ENCODE peak calls at places on chromosomes 2 and 18, in ten cellular contexts. B is A549; P is M059J; X is activated CD4-positive, alpha-beta T cell treated with anti-CD3 and anti-CD28 coated beads, Interleukin-2, amount 50 U/mL, for 24 hours; F is NCI-H2081; O is mesendoderm; N is ureter; E is activated effector memory CD4-positive, alpha-beta T cell treated with anti-CD3 and anti-CD28 coated beads, Interleukin-2, amount 50 U/mL, for 16 hours; U is NCI-H2029; H is frontal cortex. I is an unnamed sample.

GRCh38 chr18:48801728-48802542 is 148.8 kb downstream of the SMAD7 start:
- DNase-seq in B (no peak), P (no peak), X (no peak), F (no peak), O (no peak), N (peak), E (peak), U (no peak), H (no peak), I (no peak)

GRCh38 chr2:238573916-238574315 is 147.2 kb downstream of the ASB1 start:
- DNase-seq in B (no peak), P (no peak), X (no peak), F (no peak), O (no peak), N (no peak), E (no peak), U (no peak), H (no peak), I (no peak)

GRCh38 chr2:9896216-9896615 is 52.9 kb downstream of the TAF1B start:
- DNase-seq in B (no peak), P (no peak), X (no peak), F (no peak), O (peak), N (no peak), E (no peak), U (no peak), H (no peak), I (peak)

GRCh38 chr2:31193066-31193396 is 24.3 kb downstream of the CAPN14 start:
- DNase-seq in B (no peak), P (no peak), X (no peak), F (no peak), O (peak), N (peak), E (no peak), U (no peak), H (no peak), I (peak)

GRCh38 chr2:102604754-102605153 is 14.6 kb upstream of the SLC9A2 start:
- DNase-seq in B (no peak), P (no peak), X (no peak), F (no peak), O (peak), N (no peak), E (no peak), U (no peak), H (no peak), I (peak)

GRCh38 chr2:54931473-54931872 is 118.8 kb downstream of the RTN4 start:
- DNase-seq in B (no peak), P (no peak), X (no peak), F (no peak), O (no peak), N (no peak), E (no peak), U (no peak), H (no peak), I (no peak)

GRCh38 chr2:37324786-37325624 is at the start of gene PRKD3:
- DNase-seq in B (peak), P (peak), X (peak), F (peak), O (peak), N (peak), E (peak), U (peak), H (peak), I (no peak)

GRCh38 chr2:1975060-1975459 is 230.7 kb upstream of the PXDN start:
- DNase-seq in B (no peak), P (no peak), X (no peak), F (no peak), O (no peak), N (no peak), E (no peak), U (no peak), H (no peak), I (no peak)

GRCh38 chr2:10835052-10835970 is 22.7 kb upstream of the PDIA6 start:
- DNase-seq in B (peak), P (peak), X (peak), F (peak), O (peak), N (peak), E (peak), U (peak), H (no peak), I (peak)

GRCh38 chr2:177667626-177668025 is 275.1 kb downstream of the AGPS start:
- DNase-seq in B (no peak), P (peak), X (no peak), F (no peak), O (peak), N (no peak), E (no peak), U (peak), H (no peak), I (no peak)

GRCh38 chr18:22185723-22186386 is 16.5 kb downstream of the GATA6 start:
- DNase-seq in B (no peak), P (no peak), X (no peak), F (peak), O (no peak), N (no peak), E (no peak), U (peak), H (no peak), I (no peak)

GRCh38 chr18:35949903-35950627 is 22.4 kb upstream of the RMP24 start:
- DNase-seq in B (peak), P (peak), X (peak), F (peak), O (peak), N (peak), E (peak), U (peak), H (peak), I (peak)

GRCh38 chr2:49241506-49241905 is 87.2 kb upstream of the FSHR start:
- DNase-seq in B (no peak), P (no peak), X (no peak), F (no peak), O (no peak), N (no peak), E (no peak), U (no peak), H (no peak), I (no peak)

GRCh38 chr2:226652983-226653765 is 146.4 kb downstream of the IRS1 start:
- DNase-seq in B (no peak), P (peak), X (no peak), F (no peak), O (no peak), N (no peak), E (no peak), U (no peak), H (no peak), I (no peak)

GRCh38 chr2:235055891-235056516 is 104.2 kb downstream of the SH3BP4 start:
- DNase-seq in B (peak), P (peak), X (no peak), F (no peak), O (peak), N (no peak), E (no peak), U (peak), H (no peak), I (peak)

GRCh38 chr2:217948341-217948791 is 54.4 kb downstream of the TNS1 start:
- DNase-seq in B (no peak), P (no peak), X (no peak), F (no peak), O (no peak), N (no peak), E (peak), U (no peak), H (no peak), I (no peak)

GRCh38 chr18:45540146-45540545 is 75.1 kb upstream of the SLC14A2 start:
- DNase-seq in B (no peak), P (no peak), X (no peak), F (no peak), O (peak), N (no peak), E (no peak), U (no peak), H (no peak), I (no peak)

GRCh38 chr2:116716038-116716437 is 1098.5 kb upstream of the DDX18 start:
- DNase-seq in B (no peak), P (no peak), X (no peak), F (no peak), O (no peak), N (no peak), E (no peak), U (no peak), H (no peak), I (no peak)

GRCh38 chr2:33236457-33236856 is 240.0 kb upstream of the RASGRP3 start:
- DNase-seq in B (no peak), P (peak), X (no peak), F (no peak), O (no peak), N (no peak), E (no peak), U (no peak), H (no peak), I (no peak)

GRCh38 chr2:235483313-235483712 is 10.5 kb upstream of the AGAP1 start:
- DNase-seq in B (no peak), P (no peak), X (no peak), F (no peak), O (no peak), N (no peak), E (no peak), U (no peak), H (no peak), I (no peak)

GRCh38 chr2:6977095-6977777 is 60.0 kb downstream of the RNF144A start:
- DNase-seq in B (no peak), P (peak), X (no peak), F (peak), O (no peak), N (peak), E (no peak), U (peak), H (no peak), I (no peak)

GRCh38 chr2:47037678-47038077 is 117.4 kb downstream of the STPG4 start:
- DNase-seq in B (no peak), P (no peak), X (no peak), F (no peak), O (no peak), N (no peak), E (no peak), U (no peak), H (no peak), I (no peak)

GRCh38 chr2:8676191-8676914 is 5.5 kb upstream of the ID2 start:
- DNase-seq in B (no peak), P (peak), X (no peak), F (no peak), O (peak), N (peak), E (peak), U (no peak), H (peak), I (peak)

GRCh38 chr2:69829243-69830044 is at the start of gene GMCL1:
- DNase-seq in B (peak), P (peak), X (peak), F (peak), O (peak), N (peak), E (peak), U (peak), H (peak), I (peak)

GRCh38 chr2:112692914-112693313 is 27.9 kb upstream of the NT5DC4 start:
- DNase-seq in B (no peak), P (peak), X (peak), F (no peak), O (no peak), N (no peak), E (peak), U (no peak), H (no peak), I (no peak)

GRCh38 chr2:237134831-237135230 is 49.1 kb downstream of the COPS8 start:
- DNase-seq in B (no peak), P (no peak), X (no peak), F (no peak), O (no peak), N (peak), E (no peak), U (no peak), H (no peak), I (no peak)

GRCh38 chr2:132560562-132560961 is 109.4 kb downstream of the LYPD1 start:
- DNase-seq in B (no peak), P (peak), X (no peak), F (no peak), O (no peak), N (no peak), E (no peak), U (peak), H (no peak), I (no peak)

GRCh38 chr2:26704441-26704977 is 12.0 kb downstream of the KCNK3 start:
- DNase-seq in B (no peak), P (peak), X (no peak), F (no peak), O (no peak), N (no peak), E (no peak), U (no peak), H (no peak), I (no peak)

GRCh38 chr18:6370886-6371635 is 43.6 kb downstream of the L3MBTL4 start:
- DNase-seq in B (no peak), P (no peak), X (no peak), F (peak), O (no peak), N (no peak), E (no peak), U (peak), H (no peak), I (no peak)

GRCh38 chr2:20917287-20917660 is 94.4 kb upstream of the LDAH start:
- DNase-seq in B (no peak), P (no peak), X (no peak), F (no peak), O (no peak), N (no peak), E (no peak), U (no peak), H (no peak), I (no peak)

GRCh38 chr2:225041871-225042799 is at the start of gene DOCK10:
- DNase-seq in B (peak), P (peak), X (peak), F (peak), O (peak), N (no peak), E (peak), U (peak), H (peak), I (peak)

GRCh38 chr18:26977791-26978190 is 112.3 kb upstream of the AQP4 start:
- DNase-seq in B (no peak), P (no peak), X (no peak), F (no peak), O (no peak), N (no peak), E (no peak), U (no peak), H (no peak), I (no peak)

GRCh38 chr2:239319261-239319661 is 81.6 kb downstream of the HDAC4 start:
- DNase-seq in B (no peak), P (no peak), X (no peak), F (no peak), O (no peak), N (peak), E (peak), U (no peak), H (no peak), I (no peak)

GRCh38 chr2:12096425-12096824 is 350.0 kb downstream of the LPIN1 start:
- DNase-seq in B (no peak), P (no peak), X (no peak), F (no peak), O (no peak), N (no peak), E (no peak), U (no peak), H (no peak), I (no peak)

GRCh38 chr2:45839388-45840251 is 188.1 kb downstream of the PRKCE start:
- DNase-seq in B (no peak), P (no peak), X (no peak), F (no peak), O (no peak), N (no peak), E (no peak), U (no peak), H (no peak), I (no peak)

GRCh38 chr2:163859951-163860350 is 124.1 kb upstream of the FIGN start:
- DNase-seq in B (no peak), P (peak), X (no peak), F (no peak), O (no peak), N (no peak), E (no peak), U (no peak), H (no peak), I (no peak)

I was measured in neural progenitor cell.